ENCODE peak calls at places on chromosomes 1 and 21, in eight cellular contexts. M is tibial nerve; D is keratinocyte; U is CD4-positive, alpha-beta memory T cell; K is skeletal muscle cell; E is heart left ventricle; G is naive thymus-derived CD4-positive, alpha-beta T cell; S is fibroblast of mammary gland. J is an unnamed sample.

GRCh38 chr21:44521301-44521927 is 18.6 kb downstream of the KRTAP10-1 start:
- DNase-seq in M (no peak), D (no peak), U (no peak), K (no peak), E (peak), G (no peak), S (no peak), J (no peak)

GRCh38 chr1:30881266-30882181 is 27.0 kb downstream of the SDC3 start:
- DNase-seq in M (no peak), D (no peak), U (no peak), K (no peak), E (no peak), G (no peak), S (no peak), J (no peak)

GRCh38 chr1:156926175-156926574 is 5.7 kb downstream of the LRRC71 start:
- DNase-seq in M (no peak), D (peak), U (no peak), K (peak), E (no peak), G (no peak), S (peak), J (peak)

GRCh38 chr1:204031098-204031710 is 41.7 kb upstream of the SOX13 start:
- DNase-seq in M (no peak), D (no peak), U (no peak), K (no peak), E (no peak), G (no peak), S (no peak), J (no peak)

GRCh38 chr1:220151454-220151853 is 57.5 kb downstream of the IARS2 start:
- DNase-seq in M (peak), D (no peak), U (no peak), K (peak), E (peak), G (no peak), S (peak), J (peak)

GRCh38 chr1:30879940-30880339 is 28.6 kb downstream of the SDC3 start:
- DNase-seq in M (no peak), D (no peak), U (no peak), K (no peak), E (no peak), G (no peak), S (no peak), J (no peak)

GRCh38 chr1:145871994-145872411 is 13.1 kb upstream of the PIAS3 start:
- DNase-seq in M (no peak), D (no peak), U (peak), K (no peak), E (peak), G (peak), S (peak), J (peak)

GRCh38 chr1:13990939-13991338 is 291.0 kb downstream of the PRDM2 start:
- DNase-seq in M (no peak), D (no peak), U (no peak), K (no peak), E (no peak), G (no peak), S (no peak), J (no peak)

GRCh38 chr1:1219341-1219740 is 5.4 kb upstream of the TNFRSF4 start:
- DNase-seq in M (no peak), D (no peak), U (peak), K (no peak), E (no peak), G (no peak), S (no peak), J (no peak)

GRCh38 chr1:173285046-173285445 is 77.9 kb upstream of the TNFSF4 start:
- DNase-seq in M (no peak), D (no peak), U (no peak), K (no peak), E (no peak), G (no peak), S (no peak), J (no peak)

GRCh38 chr1:53381790-53382401 is 54.0 kb upstream of the LRP8 start:
- DNase-seq in M (no peak), D (no peak), U (no peak), K (peak), E (no peak), G (no peak), S (peak), J (peak)

GRCh38 chr1:224623743-224624333 is 7.7 kb downstream of the CNIH3 start:
- DNase-seq in M (no peak), D (no peak), U (peak), K (peak), E (no peak), G (no peak), S (peak), J (peak)

GRCh38 chr21:25791321-25791720 is 56.5 kb downstream of the GABPA start:
- DNase-seq in M (no peak), D (no peak), U (no peak), K (no peak), E (no peak), G (no peak), S (no peak), J (no peak)

GRCh38 chr1:186295980-186296379 is 79.1 kb downstream of the TPR start:
- DNase-seq in M (no peak), D (no peak), U (no peak), K (peak), E (no peak), G (no peak), S (peak), J (peak)

GRCh38 chr21:33071878-33072306 is 2.0 kb downstream of the OLIG1 start:
- DNase-seq in M (no peak), D (no peak), U (no peak), K (no peak), E (no peak), G (no peak), S (peak), J (no peak)

GRCh38 chr1:163535807-163536206 is 214.1 kb downstream of the NUF2 start:
- DNase-seq in M (no peak), D (no peak), U (no peak), K (no peak), E (no peak), G (no peak), S (peak), J (peak)

GRCh38 chr1:10128081-10128765 is 82.1 kb upstream of the KIF1B start:
- DNase-seq in M (no peak), D (no peak), U (no peak), K (no peak), E (no peak), G (no peak), S (no peak), J (no peak)

GRCh38 chr1:188432427-188432826 is 1603.7 kb downstream of the PLA2G4A start:
- DNase-seq in M (no peak), D (no peak), U (no peak), K (no peak), E (no peak), G (no peak), S (no peak), J (no peak)

GRCh38 chr1:212797681-212798080 is 6.0 kb downstream of the TATDN3 start:
- DNase-seq in M (no peak), D (no peak), U (no peak), K (peak), E (no peak), G (no peak), S (peak), J (peak)

GRCh38 chr1:232766224-232766890 is 38.9 kb upstream of the MAP10 start:
- DNase-seq in M (no peak), D (no peak), U (no peak), K (no peak), E (no peak), G (no peak), S (peak), J (no peak)

GRCh38 chr1:11858968-11859871 is 475 bp upstream of the NPPB start:
- DNase-seq in M (no peak), D (peak), U (peak), K (peak), E (peak), G (peak), S (peak), J (peak)
- H3K4me3 ChIP-seq in M (no peak), D (no peak), U (no peak), K (no peak), E (no peak), G (no peak), S (no peak), J (no peak)

GRCh38 chr1:8448906-8449661 is 131.2 kb downstream of the SLC45A1 start:
- DNase-seq in M (no peak), D (no peak), U (no peak), K (peak), E (no peak), G (no peak), S (peak), J (peak)
- H3K4me3 ChIP-seq in M (no peak), D (no peak), U (no peak), K (peak), E (no peak), G (no peak), S (peak), J (no peak)

GRCh38 chr1:16521288-16521583 is 7.2 kb upstream of the RNU1-1 start:
- DNase-seq in M (no peak), D (no peak), U (no peak), K (no peak), E (no peak), G (no peak), S (no peak), J (no peak)
- H3K4me3 ChIP-seq in M (no peak), D (no peak), U (no peak), K (peak), E (no peak), G (no peak), S (peak), J (peak)

GRCh38 chr1:26419494-26419893 is 8.9 kb downstream of the LIN28A start:
- DNase-seq in M (no peak), D (no peak), U (no peak), K (no peak), E (no peak), G (no peak), S (no peak), J (no peak)
- H3K4me3 ChIP-seq in M (no peak), D (no peak), U (no peak), K (no peak), E (no peak), G (no peak), S (no peak), J (no peak)